ENCODE peak calls at places on chromosomes 11 and 22, in seven cellular contexts. F, V, B, Q, W, G and I are unnamed samples.

GRCh38 chr22:31160328-31160978 is 471 bp downstream of the RNF185 start:
- DNase-seq in F (no peak), V (peak), B (no peak), Q (no peak), W (no peak), G (no peak), I (peak)

GRCh38 chr11:575324-575995 is 810 bp upstream of the PHRF1 start:
- DNase-seq in F (peak), V (peak), B (peak), Q (no peak), W (no peak), G (peak), I (peak)

GRCh38 chr22:23522642-23523251 is 57.3 kb downstream of the IGLL1 start:
- DNase-seq in F (no peak), V (peak), B (no peak), Q (no peak), W (no peak), G (peak), I (no peak)

GRCh38 chr22:24483966-24484545 is 11.1 kb upstream of the UPB1 start:
- DNase-seq in F (no peak), V (no peak), B (no peak), Q (no peak), W (no peak), G (no peak), I (no peak)

GRCh38 chr11:119743041-119743440 is 14.0 kb upstream of the NECTIN1 start:
- DNase-seq in F (no peak), V (no peak), B (no peak), Q (no peak), W (no peak), G (no peak), I (peak)

GRCh38 chr11:47295385-47295784 is 25.5 kb downstream of the MADD start:
- DNase-seq in F (no peak), V (no peak), B (no peak), Q (no peak), W (no peak), G (no peak), I (no peak)

GRCh38 chr11:64060861-64061444 is 25.2 kb downstream of the FLRT1 start:
- DNase-seq in F (no peak), V (peak), B (no peak), Q (no peak), W (no peak), G (peak), I (peak)

GRCh38 chr11:63573881-63574855 is 11.0 kb upstream of the PLAAT2 start:
- DNase-seq in F (no peak), V (peak), B (no peak), Q (no peak), W (no peak), G (no peak), I (peak)

GRCh38 chr11:95584180-95584579 is 205.4 kb downstream of the FAM76B start:
- DNase-seq in F (no peak), V (peak), B (no peak), Q (no peak), W (no peak), G (no peak), I (no peak)

GRCh38 chr22:26714971-26715370 is 57.6 kb downstream of the MIAT start:
- DNase-seq in F (no peak), V (no peak), B (no peak), Q (no peak), W (no peak), G (no peak), I (no peak)

GRCh38 chr11:20881328-20882079 is 212.1 kb downstream of the NELL1 start:
- DNase-seq in F (no peak), V (no peak), B (no peak), Q (no peak), W (no peak), G (peak), I (no peak)

GRCh38 chr11:70466154-70466553 is 67.8 kb downstream of the CTTN start:
- DNase-seq in F (no peak), V (peak), B (no peak), Q (no peak), W (no peak), G (no peak), I (no peak)

GRCh38 chr22:47209077-47209514 is 446.6 kb downstream of the TBC1D22A start:
- DNase-seq in F (no peak), V (no peak), B (no peak), Q (no peak), W (peak), G (no peak), I (peak)

GRCh38 chr11:111730871-111731591 is 35.2 kb downstream of the PPP2R1B start:
- DNase-seq in F (peak), V (peak), B (no peak), Q (no peak), W (peak), G (no peak), I (peak)

GRCh38 chr22:37844904-37845334 is 785 bp upstream of the ANKRD54 start:
- DNase-seq in F (no peak), V (peak), B (no peak), Q (no peak), W (no peak), G (no peak), I (no peak)
- H3K27ac ChIP-seq in F (peak), V (peak), B (peak), Q (peak), W (peak), G (no peak), I (peak)

GRCh38 chr11:16114978-16115871 is 241.1 kb downstream of the SOX6 start:
- DNase-seq in F (no peak), V (no peak), B (no peak), Q (no peak), W (no peak), G (no peak), I (no peak)

GRCh38 chr11:16114451-16114850 is 241.9 kb downstream of the SOX6 start:
- DNase-seq in F (no peak), V (no peak), B (no peak), Q (no peak), W (no peak), G (no peak), I (no peak)

GRCh38 chr11:16111690-16112089 is 244.7 kb downstream of the SOX6 start:
- DNase-seq in F (no peak), V (no peak), B (no peak), Q (no peak), W (no peak), G (peak), I (no peak)

GRCh38 chr11:16110862-16111261 is 245.5 kb downstream of the SOX6 start:
- DNase-seq in F (no peak), V (no peak), B (no peak), Q (no peak), W (no peak), G (peak), I (no peak)
- H3K4me3 ChIP-seq in F (no peak), V (no peak), B (no peak), Q (no peak), W (no peak), G (no peak), I (no peak)

GRCh38 chr11:57639321-57640067 is 10.2 kb downstream of the YPEL4 start:
- DNase-seq in F (no peak), V (peak), B (no peak), Q (no peak), W (no peak), G (peak), I (no peak)
- H3K27ac ChIP-seq in F (no peak), V (no peak), B (peak), Q (peak), W (peak), G (peak), I (no peak)

DNA sequence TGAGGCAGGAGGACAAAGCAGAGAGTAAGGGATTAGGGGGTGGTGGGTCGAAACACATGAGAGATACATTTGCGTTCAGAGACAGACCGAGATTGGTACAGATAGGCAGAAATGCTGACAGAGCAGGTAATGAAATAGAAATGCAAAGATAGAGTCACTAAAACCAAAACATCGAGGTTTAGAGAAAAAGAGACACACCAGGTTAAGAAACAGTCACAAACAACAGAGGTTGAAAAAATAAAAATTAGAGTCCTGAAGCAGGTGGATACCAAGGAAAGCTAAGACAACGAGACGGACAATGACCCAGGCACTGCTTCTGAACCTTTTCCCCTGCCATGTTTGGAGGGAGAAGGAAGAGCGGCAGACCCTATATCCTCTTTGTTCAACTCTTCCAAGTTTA is 1.2 kb upstream of the MAPK1 start:
- DNase-seq in F (no peak), V (no peak), B (no peak), Q (no peak), W (no peak), G (no peak), I (no peak)
- H3K4me3 ChIP-seq in F (no peak), V (no peak), B (peak), Q (no peak), W (peak), G (peak), I (no peak)

DNA sequence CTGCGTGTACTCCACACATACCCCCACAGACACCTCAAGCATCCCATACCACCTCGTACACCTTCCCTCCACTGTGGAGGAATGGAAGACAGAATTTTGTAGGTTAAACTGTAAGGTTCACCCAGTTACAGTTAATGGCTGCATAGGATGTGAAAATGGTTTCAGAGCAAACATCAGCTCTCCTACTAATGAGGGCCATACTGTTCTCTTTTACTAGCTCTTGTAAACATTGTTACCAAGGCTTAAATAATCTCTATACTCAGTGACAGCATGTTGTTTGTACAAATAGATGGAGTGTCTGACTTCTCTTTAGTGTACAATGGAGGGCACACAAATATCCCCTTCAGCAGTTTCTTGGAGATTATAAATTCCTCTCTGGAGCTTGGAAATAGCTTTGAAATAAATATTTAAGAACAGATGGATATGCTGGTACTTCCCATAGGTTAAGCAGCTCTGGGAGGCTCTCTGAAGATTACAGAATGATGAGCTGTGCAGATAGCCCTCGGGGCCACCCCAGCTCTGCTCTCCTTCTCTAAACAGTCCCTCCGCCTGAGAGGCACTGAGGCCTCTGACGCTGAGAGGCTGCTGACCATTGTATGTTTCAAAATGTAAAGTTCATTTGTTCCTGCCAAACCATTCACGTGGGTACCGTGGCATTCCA is 25.7 kb downstream of the TTC12 start:
- DNase-seq in F (no peak), V (no peak), B (no peak), Q (no peak), W (no peak), G (no peak), I (no peak)
- H3K27ac ChIP-seq in F (no peak), V (no peak), B (no peak), Q (no peak), W (no peak), G (no peak), I (no peak)

DNA sequence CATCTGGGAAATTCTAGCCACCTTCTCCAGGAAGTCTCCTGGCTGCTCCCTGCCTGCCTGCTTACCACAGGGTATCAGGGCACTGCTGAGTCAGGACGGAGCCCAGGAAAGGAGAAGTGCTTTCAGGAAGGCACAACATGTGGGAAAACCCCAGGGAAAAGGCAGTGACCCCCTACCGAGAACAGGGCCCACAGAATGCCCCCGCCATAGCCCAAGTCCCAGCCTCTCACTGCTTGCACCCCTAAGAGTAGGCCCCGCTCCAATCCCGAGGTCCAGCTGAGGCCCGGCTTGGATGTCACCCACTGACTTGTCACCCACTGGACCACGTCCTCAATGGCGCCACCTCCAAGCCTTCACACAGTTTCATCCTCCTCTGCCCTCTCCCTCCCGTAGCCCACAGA is 34.1 kb downstream of the ARAP1 start:
- DNase-seq in F (no peak), V (no peak), B (no peak), Q (no peak), W (no peak), G (no peak), I (no peak)
- H3K4me3 ChIP-seq in F (no peak), V (no peak), B (no peak), Q (no peak), W (no peak), G (no peak), I (no peak)

GRCh38 chr11:1932681-1933080 is 13.2 kb downstream of the TNNT3 start:
- DNase-seq in F (no peak), V (no peak), B (no peak), Q (no peak), W (no peak), G (no peak), I (no peak)
- H3K27ac ChIP-seq in F (no peak), V (no peak), B (no peak), Q (peak), W (no peak), G (no peak), I (no peak)

DNA sequence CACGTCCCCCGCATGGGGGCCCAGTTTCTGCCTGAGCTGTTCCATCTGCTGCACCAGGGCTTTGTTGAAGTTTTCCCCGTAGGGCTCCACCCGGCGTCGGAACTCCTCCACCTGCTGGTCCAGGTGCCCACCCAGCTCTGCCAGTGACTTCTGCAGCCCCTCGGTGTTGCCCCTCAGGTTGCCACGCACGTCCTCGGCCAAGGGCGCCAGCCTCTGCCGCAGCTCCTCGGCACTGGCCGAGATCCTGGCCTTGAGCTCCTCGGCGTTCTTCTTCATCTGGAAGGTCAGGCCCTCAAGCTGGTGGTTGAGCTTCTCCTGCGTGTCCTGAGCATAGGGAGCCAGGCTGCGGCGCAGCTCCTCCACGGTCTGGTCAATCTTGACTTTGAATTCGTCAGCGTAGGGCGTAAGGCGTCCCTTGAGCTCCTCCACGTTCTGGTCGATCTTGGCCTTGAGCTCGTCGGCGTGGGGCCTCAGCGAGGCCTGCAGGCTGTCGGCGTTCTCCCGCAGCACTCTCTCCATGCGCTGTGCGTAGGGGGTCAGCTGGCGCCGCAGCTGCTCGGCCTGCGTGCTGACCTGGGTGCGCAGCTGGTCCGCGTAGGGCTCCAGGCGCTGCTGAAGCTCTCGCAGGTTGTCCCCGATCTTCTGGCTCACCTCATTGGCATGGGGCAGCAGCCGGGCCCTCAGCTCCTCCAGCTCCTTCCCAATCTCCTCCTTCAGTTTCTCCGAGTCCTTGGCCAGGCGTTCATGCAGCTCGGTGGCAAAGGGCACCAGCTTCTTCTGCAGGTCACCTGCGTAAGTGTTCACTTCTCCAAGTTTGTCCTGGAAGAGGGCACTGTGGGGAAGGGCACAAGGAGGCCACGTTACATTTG is 1.8 kb downstream of the APOA4 start:
- DNase-seq in F (no peak), V (no peak), B (no peak), Q (no peak), W (no peak), G (no peak), I (no peak)
- H3K4me3 ChIP-seq in F (no peak), V (no peak), B (no peak), Q (no peak), W (no peak), G (no peak), I (no peak)

GRCh38 chr11:116827461-116827860 is 2.2 kb upstream of the APOC3 start:
- DNase-seq in F (no peak), V (no peak), B (no peak), Q (no peak), W (no peak), G (no peak), I (no peak)

GRCh38 chr11:116826751-116827431 is 2.8 kb upstream of the APOC3 start:
- DNase-seq in F (no peak), V (peak), B (no peak), Q (no peak), W (no peak), G (no peak), I (no peak)

GRCh38 chr11:116830184-116830912 is 641 bp downstream of the APOC3 start:
- DNase-seq in F (no peak), V (no peak), B (no peak), Q (no peak), W (no peak), G (no peak), I (no peak)

GRCh38 chr11:116829525-116830183 is at the start of gene APOC3:
- DNase-seq in F (no peak), V (peak), B (no peak), Q (no peak), W (no peak), G (no peak), I (no peak)

GRCh38 chr11:116828632-116829524 is 829 bp upstream of the APOC3 start:
- DNase-seq in F (no peak), V (no peak), B (no peak), Q (no peak), W (no peak), G (no peak), I (no peak)
- H3K27ac ChIP-seq in F (no peak), V (no peak), B (no peak), Q (no peak), W (no peak), G (no peak), I (no peak)

GRCh38 chr11:117851091-117851490 is 25.4 kb downstream of the FXYD6 start:
- DNase-seq in F (no peak), V (no peak), B (no peak), Q (no peak), W (no peak), G (peak), I (peak)

GRCh38 chr11:117855452-117855851 is 21.0 kb downstream of the FXYD6 start:
- DNase-seq in F (no peak), V (no peak), B (no peak), Q (no peak), W (no peak), G (peak), I (no peak)

GRCh38 chr11:117849781-117850414 is 25.4 kb upstream of the FXYD2 start:
- DNase-seq in F (no peak), V (no peak), B (no peak), Q (no peak), W (peak), G (no peak), I (no peak)

GRCh38 chr11:117851852-117852251 is 24.6 kb downstream of the FXYD6 start:
- DNase-seq in F (no peak), V (no peak), B (no peak), Q (no peak), W (peak), G (no peak), I (peak)

DNA sequence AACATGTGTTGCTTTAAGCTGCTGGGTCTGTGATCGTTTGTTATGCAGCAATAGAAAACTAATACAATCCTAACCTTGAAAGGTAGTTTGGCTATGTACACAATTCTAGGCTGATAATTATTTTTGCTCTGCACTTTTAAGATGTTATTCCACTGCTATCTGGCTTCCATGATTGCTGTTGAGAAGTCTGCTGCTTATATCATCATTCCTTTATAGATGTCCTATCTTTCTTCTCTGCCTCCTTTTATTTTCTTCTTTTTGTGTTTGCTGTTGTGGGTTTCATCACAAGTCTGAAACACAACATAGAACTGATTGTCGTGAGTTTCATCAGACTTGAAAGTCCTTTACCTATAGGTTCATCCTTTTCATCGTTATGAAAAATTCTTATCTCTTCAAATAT is 24.1 kb downstream of the FXYD6 start:
- DNase-seq in F (no peak), V (no peak), B (no peak), Q (no peak), W (no peak), G (no peak), I (no peak)
- H3K4me3 ChIP-seq in F (no peak), V (no peak), B (no peak), Q (no peak), W (no peak), G (no peak), I (no peak)